ENCODE peak calls at places on chromosomes 6 and 20, in nine cellular contexts. U is KG1; Z is non-pigmented ciliary epithelial cell; K is astrocyte; V is HTR-8/SVneo; R is iPS-NIHi11; C is activated T-cell treated with anti-CD3 and anti-CD28 coated beads for 1 hour; Q is COR-L47; W is stimulated activated naive CD8-positive, alpha-beta T cell treated with anti-CD3 and anti-CD28 coated beads, Interleukin-15, Interleukin-2, amounts not matched to agents 100 U/mL and 50 U/mL, for 24 hours. Y is an unnamed sample.

GRCh38 chr20:58707770-58708169 is 15.2 kb downstream of the NPEPL1 start:
- DNase-seq in U (no peak), Z (no peak), K (no peak), V (no peak), R (no peak), C (no peak), Q (no peak), W (no peak), Y (no peak)

GRCh38 chr6:74632196-74632595 is 573.7 kb downstream of the COL12A1 start:
- DNase-seq in U (no peak), Z (no peak), K (no peak), V (no peak), R (no peak), C (no peak), Q (no peak), W (no peak), Y (no peak)

GRCh38 chr20:11101243-11101642 is 427.4 kb upstream of the JAG1 start:
- DNase-seq in U (no peak), Z (no peak), K (no peak), V (no peak), R (no peak), C (no peak), Q (no peak), W (no peak), Y (no peak)

GRCh38 chr20:41316009-41316408 is 1.5 kb downstream of the ZHX3 start:
- DNase-seq in U (no peak), Z (no peak), K (no peak), V (no peak), R (no peak), C (no peak), Q (no peak), W (no peak), Y (no peak)

GRCh38 chr20:3679749-3680700 is 1.8 kb downstream of the ADAM33 start:
- DNase-seq in U (no peak), Z (peak; percentile 22), K (peak; percentile 65), V (peak; percentile 57), R (no peak), C (no peak), Q (no peak), W (no peak), Y (no peak)

GRCh38 chr6:158519761-158520160 is 40.1 kb upstream of the TMEM181 start:
- DNase-seq in U (no peak), Z (no peak), K (no peak), V (no peak), R (no peak), C (no peak), Q (no peak), W (no peak), Y (no peak)

GRCh38 chr20:35395728-35396127 is 16.0 kb downstream of the UQCC1 start:
- DNase-seq in U (no peak), Z (peak; percentile 32), K (peak; percentile 91), V (no peak), R (no peak), C (no peak), Q (no peak), W (no peak), Y (peak; percentile 71)

GRCh38 chr6:165913676-165914570 is 250.9 kb upstream of the PDE10A start:
- DNase-seq in U (no peak), Z (no peak), K (no peak), V (no peak), R (no peak), C (no peak), Q (no peak), W (no peak), Y (no peak)

GRCh38 chr20:19958243-19958642 is 58.9 kb upstream of the NAA20 start:
- DNase-seq in U (no peak), Z (no peak), K (no peak), V (no peak), R (no peak), C (no peak), Q (no peak), W (no peak), Y (no peak)

GRCh38 chr6:66096679-66097078 is 389.7 kb upstream of the EYS start:
- DNase-seq in U (no peak), Z (no peak), K (no peak), V (no peak), R (no peak), C (no peak), Q (no peak), W (no peak), Y (no peak)

GRCh38 chr6:53199156-53199555 is 50.5 kb upstream of the GCM1 start:
- DNase-seq in U (no peak), Z (no peak), K (no peak), V (no peak), R (no peak), C (no peak), Q (no peak), W (no peak), Y (no peak)

GRCh38 chr6:52042141-52042885 is 45.1 kb downstream of the PKHD1 start:
- DNase-seq in U (no peak), Z (no peak), K (no peak), V (no peak), R (no peak), C (no peak), Q (no peak), W (no peak), Y (no peak)

GRCh38 chr20:6767536-6768227 is at the start of gene BMP2:
- DNase-seq in U (no peak), Z (no peak), K (peak; percentile 65), V (no peak), R (peak; percentile 58), C (no peak), Q (peak; percentile 60), W (peak; percentile 18), Y (no peak)

GRCh38 chr6:6319947-6320811 is at the start of gene F13A1:
- DNase-seq in U (no peak), Z (no peak), K (no peak), V (no peak), R (peak; percentile 43), C (no peak), Q (no peak), W (no peak), Y (no peak)

GRCh38 chr6:150979826-150980225 is 114.3 kb downstream of the MTHFD1L start:
- DNase-seq in U (no peak), Z (no peak), K (no peak), V (no peak), R (no peak), C (no peak), Q (no peak), W (no peak), Y (no peak)